ENCODE peak calls at places on chromosomes 13 and 19, in eight cellular contexts. P is fibroblast of lung; I is RKO; C is NCI-H345; S is NCI-H1105; K is activated T-helper 1 cell treated with anti-CD3 and anti-CD28 coated beads, Interleukin-12 subunit alpha, Interleukin-12 subunit beta, Interleukin-2, Interleukin-4 antibody, amounts not matched to agents 30 ng/mL and 10 ng/mL and 1 ng/mL, durations not matched to agents 14 hours and 24 hours and 36 hours; J is T-helper 17 cell; M is T-helper 9 cell. W is an unnamed sample.

GRCh38 chr13:112638157-112638750 is 50.3 kb upstream of the TUBGCP3 start:
- DNase-seq in C (no peak), I (no peak), S (no peak), P (no peak), M (no peak), J (no peak), K (no peak), W (no peak)

GRCh38 chr19:3338541-3339181 is 27.7 kb upstream of the NFIC start:
- DNase-seq in J (peak; percentile 42), P (no peak), K (no peak), I (no peak), C (peak; percentile 48), M (peak; percentile 44), S (no peak), W (no peak)

GRCh38 chr13:111874981-111875380 is 192.0 kb upstream of the SOX1 start:
- DNase-seq in P (no peak), C (no peak), K (no peak), I (no peak), M (no peak), J (no peak), S (no peak), W (no peak)

GRCh38 chr13:104984296-104984818 is 1551.1 kb downstream of the EFNB2 start:
- DNase-seq in M (peak; percentile 9), P (peak; percentile 72), S (peak; percentile 24), I (no peak), K (no peak), C (peak; percentile 37), J (peak; percentile 6), W (peak; percentile 1)

GRCh38 chr19:32818536-32818935 is 51.0 kb downstream of the SLC7A9 start:
- DNase-seq in I (no peak), C (no peak), J (no peak), K (no peak), M (no peak), P (no peak), S (no peak), W (no peak)

GRCh38 chr19:19343016-19343362 is 22.4 kb downstream of the MAU2 start:
- DNase-seq in I (no peak), C (no peak), K (no peak), S (no peak), J (no peak), M (no peak), P (no peak), W (no peak)

GRCh38 chr13:105599477-105600037 is 935.9 kb downstream of the EFNB2 start:
- DNase-seq in I (no peak), S (no peak), C (no peak), P (no peak), J (no peak), M (no peak), K (no peak), W (no peak)

GRCh38 chr13:53206455-53206854 is 177.8 kb downstream of the OLFM4 start:
- DNase-seq in J (no peak), I (peak; percentile 40), K (no peak), C (peak; percentile 20), P (no peak), M (no peak), S (no peak), W (no peak)

GRCh38 chr19:16078311-16078758 is 2.0 kb downstream of the TPM4 start:
- DNase-seq in P (no peak), I (peak; percentile 83), J (no peak), M (no peak), C (no peak), K (peak; percentile 24), S (no peak), W (no peak)

GRCh38 chr13:73849292-73849691 is 284.9 kb downstream of the KLF12 start:
- DNase-seq in C (no peak), J (no peak), I (peak; percentile 61), S (no peak), M (no peak), P (peak; percentile 57), K (no peak), W (no peak)

GRCh38 chr13:104314926-104315535 is 1248.8 kb upstream of the SLC10A2 start:
- DNase-seq in C (no peak), I (no peak), S (no peak), M (no peak), J (no peak), P (no peak), K (no peak), W (no peak)

GRCh38 chr19:10288662-10289166 is 1.0 kb upstream of the ICAM5 start:
- DNase-seq in K (no peak), S (peak; percentile 14), J (no peak), C (peak; percentile 7), I (peak; percentile 86), P (no peak), M (no peak), W (no peak)

GRCh38 chr13:25501231-25501630 is 129.5 kb downstream of the ATP8A2 start:
- DNase-seq in K (no peak), P (no peak), I (no peak), C (no peak), M (no peak), S (no peak), J (no peak), W (no peak)

GRCh38 chr19:52991021-52991420 is 22.7 kb upstream of the ERVV-1 start:
- DNase-seq in I (no peak), C (no peak), M (no peak), S (no peak), J (no peak), P (no peak), K (no peak), W (no peak)

GRCh38 chr19:3135961-3136683 is at the start of gene GNA15:
- DNase-seq in K (peak; percentile 55), I (peak; percentile 49), P (no peak), C (no peak), J (peak; percentile 27), S (no peak), M (peak; percentile 48), W (no peak)

GRCh38 chr19:17358395-17358794 is 18.7 kb downstream of the PLVAP start:
- DNase-seq in I (peak; percentile 72), P (peak; percentile 30), S (no peak), C (no peak), J (no peak), M (no peak), K (no peak), W (no peak)

GRCh38 chr19:12293771-12294307 is 844 bp downstream of the ZNF44 start:
- DNase-seq in S (peak; percentile 17), K (peak; percentile 50), M (peak; percentile 34), C (peak; percentile 0), I (peak; percentile 76), P (peak; percentile 50), J (peak; percentile 28), W (peak; percentile 91)

GRCh38 chr13:108213946-108214345 is 1.4 kb downstream of the LIG4 start:
- DNase-seq in I (peak; percentile 94), C (peak; percentile 52), K (no peak), P (peak; percentile 20), S (peak; percentile 39), M (no peak), J (no peak), W (peak; percentile 19)

GRCh38 chr13:103931885-103932284 is 865.7 kb upstream of the SLC10A2 start:
- DNase-seq in C (no peak), I (no peak), S (no peak), P (no peak), J (no peak), M (no peak), K (no peak), W (peak; percentile 88)

GRCh38 chr13:77031869-77032268 is 4.9 kb upstream of the FBXL3 start:
- DNase-seq in I (no peak), J (no peak), M (no peak), C (no peak), P (no peak), K (no peak), S (no peak), W (no peak)

GRCh38 chr13:81223784-81224501 is 883.0 kb upstream of the SPRY2 start:
- DNase-seq in M (no peak), S (no peak), P (no peak), C (no peak), J (no peak), I (no peak), K (no peak), W (no peak)

GRCh38 chr13:97122381-97122996 is 99.6 kb upstream of the MBNL2 start:
- DNase-seq in I (peak; percentile 45), C (peak; percentile 47), S (no peak), J (no peak), P (peak; percentile 66), M (no peak), K (no peak), W (peak; percentile 78)

W was measured in kidney glomerular epithelial cell.